ENCODE peak calls at places on chromosome 5, in eight cellular contexts. F is CD4-positive, alpha-beta T cell; X is breast epithelium; M is psoas muscle; V is MM.1S; E is pancreas; Q is suprapubic skin; W is brain microvascular endothelial cell. O is an unnamed sample.
A peak's percentile ranks its signal among the peaks of the same experiment; 100 is the strongest.

GRCh38 chr5:124746916-124747769 is 704 bp upstream of the ZNF608 start:
- DNase-seq in F (no peak), X (peak; percentile 87), M (peak; percentile 87), V (peak; percentile 66), E (peak; percentile 82), Q (peak; percentile 90), W (peak; percentile 91), O (peak; percentile 78)

GRCh38 chr5:78399115-78399514 is 38.7 kb downstream of the SCAMP1 start:
- DNase-seq in F (no peak), X (no peak), M (no peak), V (no peak), E (no peak), Q (no peak), W (no peak), O (no peak)

GRCh38 chr5:92267830-92268229 is 884.7 kb upstream of the ARRDC3 start:
- DNase-seq in F (no peak), X (no peak), M (no peak), V (no peak), E (no peak), Q (no peak), W (no peak), O (no peak)

GRCh38 chr5:135450328-135450727 is 1.8 kb downstream of the TIFAB start:
- DNase-seq in F (no peak), X (no peak), M (no peak), V (no peak), E (no peak), Q (no peak), W (no peak), O (no peak)

GRCh38 chr5:91468643-91469422 is 85.7 kb upstream of the ARRDC3 start:
- DNase-seq in F (no peak), X (no peak), M (no peak), V (no peak), E (no peak), Q (no peak), W (no peak), O (peak; percentile 2)

GRCh38 chr5:21711854-21712752 is 1141.0 kb downstream of the CDH12 start:
- DNase-seq in F (no peak), X (no peak), M (no peak), V (no peak), E (no peak), Q (no peak), W (no peak), O (peak; percentile 43)

GRCh38 chr5:154077692-154078091 is 38.9 kb downstream of the MFAP3 start:
- DNase-seq in F (no peak), X (no peak), M (no peak), V (no peak), E (peak; percentile 69), Q (no peak), W (no peak), O (no peak)

GRCh38 chr5:131252824-131253171 is 11.1 kb upstream of the CDC42SE2 start:
- DNase-seq in F (peak; percentile 68), X (peak; percentile 43), M (peak; percentile 59), V (peak; percentile 95), E (no peak), Q (no peak), W (no peak), O (no peak)

GRCh38 chr5:171978519-171978918 is 27.9 kb downstream of the FBXW11 start:
- DNase-seq in F (no peak), X (no peak), M (no peak), V (no peak), E (no peak), Q (no peak), W (no peak), O (no peak)

GRCh38 chr5:38794986-38795385 is 50.8 kb upstream of the OSMR start:
- DNase-seq in F (no peak), X (no peak), M (no peak), V (no peak), E (no peak), Q (no peak), W (no peak), O (no peak)

GRCh38 chr5:5270958-5271605 is 131.0 kb downstream of the ADAMTS16 start:
- DNase-seq in F (no peak), X (peak; percentile 39), M (peak; percentile 58), V (no peak), E (peak; percentile 85), Q (no peak), W (peak; percentile 90), O (peak; percentile 89)

GRCh38 chr5:5294429-5294828 is 128.0 kb upstream of the ICE1 start:
- DNase-seq in F (no peak), X (no peak), M (no peak), V (no peak), E (no peak), Q (no peak), W (no peak), O (no peak)

GRCh38 chr5:154606246-154606645 is 128.2 kb upstream of the HAND1 start:
- DNase-seq in F (no peak), X (no peak), M (no peak), V (no peak), E (no peak), Q (no peak), W (no peak), O (no peak)

GRCh38 chr5:160905285-160905684 is 53.3 kb upstream of the ATP10B start:
- DNase-seq in F (no peak), X (no peak), M (no peak), V (no peak), E (no peak), Q (no peak), W (no peak), O (peak; percentile 32)

GRCh38 chr5:53126514-53126913 is 17.0 kb upstream of the MOCS2 start:
- DNase-seq in F (no peak), X (no peak), M (no peak), V (no peak), E (no peak), Q (no peak), W (peak; percentile 65), O (peak; percentile 39)

GRCh38 chr5:31809037-31809910 is 170.3 kb downstream of the PDZD2 start:
- DNase-seq in F (no peak), X (peak; percentile 42), M (peak; percentile 78), V (peak; percentile 68), E (peak; percentile 60), Q (no peak), W (peak; percentile 74), O (no peak)

GRCh38 chr5:78552729-78553341 is 95.7 kb downstream of the LHFPL2 start:
- DNase-seq in F (no peak), X (no peak), M (no peak), V (no peak), E (no peak), Q (no peak), W (no peak), O (no peak)

GRCh38 chr5:181099453-181100086 is 31.4 kb downstream of the OR2V1 start:
- DNase-seq in F (no peak), X (no peak), M (no peak), V (no peak), E (no peak), Q (no peak), W (no peak), O (no peak)

DNA sequence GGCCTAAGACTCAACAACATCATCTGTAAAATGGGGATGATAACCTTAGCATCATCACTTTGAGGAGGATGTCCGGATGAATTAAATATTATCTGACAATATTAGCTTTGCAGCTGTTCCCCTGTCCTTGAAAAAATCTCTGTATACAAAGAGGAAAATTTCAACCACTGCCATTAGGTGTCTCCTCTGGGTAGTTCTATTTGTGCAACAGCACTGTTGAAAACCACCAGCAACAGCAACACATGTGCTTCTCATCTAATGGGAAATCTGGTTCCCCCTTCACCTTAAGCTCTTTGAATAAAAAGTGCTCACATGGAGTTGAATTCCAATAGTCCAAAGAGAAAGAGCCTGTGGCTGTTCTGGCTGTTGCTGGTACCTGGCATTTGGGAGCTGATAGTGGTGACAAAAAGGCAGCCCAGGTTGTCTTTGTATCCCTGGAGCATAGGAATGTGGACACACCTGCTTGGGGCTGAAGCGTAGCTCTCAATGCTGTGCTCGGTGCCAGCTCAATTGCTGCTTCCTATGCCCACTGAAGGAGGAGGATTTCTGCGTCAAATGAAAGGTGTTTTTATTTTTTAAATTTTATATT is 322.1 kb upstream of the MSX2 start:
- DNase-seq in F (no peak), X (peak; percentile 50), M (no peak), V (no peak), E (no peak), Q (no peak), W (no peak), O (no peak)
- TF ChIP-seq CTCF in F (no peak), X (no peak), M (no peak), V (no peak), E (no peak), Q (no peak), W (no peak), O (peak; percentile 26)

GRCh38 chr5:54844905-54845566 is 140.4 kb downstream of the ESM1 start:
- DNase-seq in F (no peak), X (no peak), M (no peak), V (peak; percentile 77), E (no peak), Q (no peak), W (no peak), O (no peak)
- TF ChIP-seq CTCF in F (peak; percentile 77), X (peak; percentile 65), M (peak; percentile 73), V (peak; percentile 58), E (peak; percentile 45), Q (peak; percentile 32), W (no peak), O (peak; percentile 76)

DNA sequence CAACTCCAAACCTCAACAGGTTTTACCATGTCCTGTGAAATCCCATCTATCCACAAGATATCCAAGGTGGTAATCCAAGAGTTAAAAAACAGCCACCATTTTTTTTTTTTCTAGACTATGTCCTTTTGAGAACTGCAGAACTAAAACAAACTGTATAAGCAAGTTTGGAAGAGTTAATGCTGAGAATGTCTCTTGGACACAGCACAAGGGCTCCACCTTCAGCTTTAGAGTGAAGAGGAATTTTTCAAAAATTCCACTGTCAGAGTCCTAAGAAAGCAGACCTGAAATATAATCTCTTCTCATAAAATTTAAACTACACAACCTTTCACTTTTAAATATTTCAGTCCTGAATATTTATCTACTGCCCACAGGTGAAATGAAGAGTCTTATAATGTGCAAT is 167.8 kb upstream of the CCNG1 start:
- DNase-seq in F (no peak), X (no peak), M (no peak), V (peak; percentile 63), E (no peak), Q (no peak), W (no peak), O (no peak)
- TF ChIP-seq CTCF in F (no peak), X (no peak), M (no peak), V (peak; percentile 54), E (peak; percentile 7), Q (no peak), W (no peak), O (no peak)

GRCh38 chr5:141756196-141756595 is 74.2 kb upstream of the ARAP3 start:
- DNase-seq in F (no peak), X (no peak), M (no peak), V (no peak), E (no peak), Q (no peak), W (no peak), O (no peak)

GRCh38 chr5:141758316-141758965 is 76.4 kb upstream of the ARAP3 start:
- DNase-seq in F (no peak), X (no peak), M (no peak), V (no peak), E (no peak), Q (no peak), W (no peak), O (no peak)

GRCh38 chr5:141753971-141754713 is 72.1 kb upstream of the ARAP3 start:
- DNase-seq in F (no peak), X (no peak), M (no peak), V (peak; percentile 59), E (peak; percentile 29), Q (no peak), W (no peak), O (peak; percentile 22)

GRCh38 chr5:141760193-141760592 is 78.2 kb upstream of the ARAP3 start:
- DNase-seq in F (no peak), X (no peak), M (no peak), V (no peak), E (no peak), Q (no peak), W (no peak), O (no peak)

GRCh38 chr5:141757402-141757801 is 75.4 kb upstream of the ARAP3 start:
- DNase-seq in F (no peak), X (no peak), M (no peak), V (no peak), E (no peak), Q (no peak), W (peak; percentile 35), O (peak; percentile 33)
- TF ChIP-seq CTCF in F (no peak), X (no peak), M (no peak), V (no peak), E (no peak), Q (no peak), W (peak; percentile 77), O (peak; percentile 59)